ENCODE peak calls at places on chromosomes 3 and 15, in five cellular contexts. One of them, this sample, is unnamed.

GRCh38 chr15:39135989-39136388 is 444.9 kb upstream of the THBS1 start:
- DNase-seq in MM.1S: no peak
- DNase-seq in esophagus squamous epithelium: no peak
- DNase-seq in GM12864: no peak
- DNase-seq in tibial artery: no peak
- DNase-seq in this sample: no peak

GRCh38 chr15:57398336-57398735 is 22.0 kb downstream of the CGNL1 start:
- DNase-seq in MM.1S: no peak
- DNase-seq in esophagus squamous epithelium: no peak
- DNase-seq in GM12864: no peak
- DNase-seq in tibial artery: no peak
- DNase-seq in this sample: no peak

GRCh38 chr3:179949428-179949827 is 87.3 kb downstream of the PEX5L start:
- DNase-seq in MM.1S: peak; percentile 50
- DNase-seq in esophagus squamous epithelium: no peak
- DNase-seq in GM12864: no peak
- DNase-seq in tibial artery: no peak
- DNase-seq in this sample: no peak

GRCh38 chr3:128555098-128555825 is 62.3 kb upstream of the GATA2 start:
- DNase-seq in MM.1S: no peak
- DNase-seq in esophagus squamous epithelium: no peak
- DNase-seq in GM12864: no peak
- DNase-seq in tibial artery: peak; percentile 71
- DNase-seq in this sample: no peak

GRCh38 chr3:46537316-46537715 is 28.8 kb downstream of the LRRC2 start:
- DNase-seq in MM.1S: no peak
- DNase-seq in esophagus squamous epithelium: no peak
- DNase-seq in GM12864: no peak
- DNase-seq in tibial artery: no peak
- DNase-seq in this sample: no peak

GRCh38 chr3:8563146-8563545 is 61.5 kb downstream of the LMCD1 start:
- DNase-seq in MM.1S: no peak
- DNase-seq in esophagus squamous epithelium: no peak
- DNase-seq in GM12864: no peak
- DNase-seq in tibial artery: no peak
- DNase-seq in this sample: no peak

GRCh38 chr3:56815571-56815970 is 13.8 kb upstream of the ARHGEF3 start:
- DNase-seq in MM.1S: no peak
- DNase-seq in esophagus squamous epithelium: no peak
- DNase-seq in GM12864: no peak
- DNase-seq in tibial artery: no peak
- DNase-seq in this sample: no peak

GRCh38 chr15:40110866-40111550 is 2.3 kb upstream of the BMF start:
- DNase-seq in MM.1S: no peak
- DNase-seq in esophagus squamous epithelium: no peak
- DNase-seq in GM12864: no peak
- DNase-seq in tibial artery: no peak
- DNase-seq in this sample: no peak

GRCh38 chr3:41893977-41894376 is 67.9 kb downstream of the ULK4 start:
- DNase-seq in MM.1S: peak; percentile 21
- DNase-seq in esophagus squamous epithelium: no peak
- DNase-seq in GM12864: no peak
- DNase-seq in tibial artery: no peak
- DNase-seq in this sample: peak; percentile 53

GRCh38 chr3:183428140-183429023 is at the start of gene MCF2L2:
- DNase-seq in MM.1S: peak; percentile 93
- DNase-seq in esophagus squamous epithelium: no peak
- DNase-seq in GM12864: peak; percentile 7
- DNase-seq in tibial artery: peak; percentile 69
- DNase-seq in this sample: peak; percentile 64

GRCh38 chr3:186922790-186923189 is 7.5 kb upstream of the ST6GAL1 start:
- DNase-seq in MM.1S: no peak
- DNase-seq in esophagus squamous epithelium: no peak
- DNase-seq in GM12864: no peak
- DNase-seq in tibial artery: no peak
- DNase-seq in this sample: no peak

GRCh38 chr15:59828871-59829270 is 139.8 kb upstream of the BNIP2 start:
- DNase-seq in MM.1S: no peak
- DNase-seq in esophagus squamous epithelium: no peak
- DNase-seq in GM12864: no peak
- DNase-seq in tibial artery: no peak
- DNase-seq in this sample: no peak

GRCh38 chr3:119221779-119222320 is 18.8 kb downstream of the B4GALT4 start:
- DNase-seq in MM.1S: no peak
- DNase-seq in esophagus squamous epithelium: no peak
- DNase-seq in GM12864: no peak
- DNase-seq in tibial artery: no peak
- DNase-seq in this sample: no peak

GRCh38 chr3:14202874-14203520 is 24.4 kb downstream of the LSM3 start:
- DNase-seq in MM.1S: no peak
- DNase-seq in esophagus squamous epithelium: no peak
- DNase-seq in GM12864: no peak
- DNase-seq in tibial artery: no peak
- DNase-seq in this sample: no peak

GRCh38 chr3:186959029-186959624 is 28.8 kb downstream of the ST6GAL1 start:
- DNase-seq in MM.1S: no peak
- DNase-seq in esophagus squamous epithelium: no peak
- DNase-seq in GM12864: no peak
- DNase-seq in tibial artery: peak; percentile 5
- DNase-seq in this sample: no peak

DNA sequence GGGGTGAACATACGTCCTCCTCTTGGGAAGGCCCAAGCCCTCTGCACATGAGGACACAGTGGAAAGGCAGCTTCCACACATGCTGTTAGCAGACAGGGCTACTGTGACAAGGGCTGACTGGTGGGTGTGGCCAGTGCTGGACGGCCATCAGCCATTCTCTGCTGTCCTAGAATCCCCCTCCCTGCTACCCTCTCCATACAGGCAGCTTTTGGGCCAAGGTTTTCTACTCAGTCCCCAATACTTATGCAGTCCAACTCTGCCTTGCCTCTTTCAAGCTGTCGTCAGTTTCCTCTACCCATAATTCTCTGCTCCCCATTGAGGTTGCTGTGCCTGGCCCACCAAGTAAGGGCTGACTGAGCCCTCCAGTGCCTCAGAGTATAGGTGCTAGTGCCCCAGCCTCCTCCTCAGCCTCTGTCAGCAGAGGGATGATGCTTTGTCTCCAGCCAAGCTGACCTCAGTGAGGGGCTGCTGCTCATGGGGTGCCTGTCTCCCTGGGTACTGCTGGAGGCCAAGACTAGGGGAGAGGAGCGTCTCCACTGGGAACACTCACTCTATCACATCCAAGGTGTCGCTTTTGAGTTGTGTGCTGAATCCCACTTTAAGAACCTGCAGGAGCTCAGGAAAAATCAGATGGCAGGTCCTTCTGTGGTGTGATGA is 2.8 kb downstream of the LOXL1 start:
- DNase-seq in MM.1S: no peak
- DNase-seq in esophagus squamous epithelium: no peak
- DNase-seq in GM12864: no peak
- DNase-seq in tibial artery: peak; percentile 70
- DNase-seq in this sample: no peak
- H3K4me3 ChIP-seq in MM.1S: no peak overlapping the region
- H3K4me3 ChIP-seq in esophagus squamous epithelium: no peak overlapping the region
- H3K4me3 ChIP-seq in GM12864: no peak overlapping the region
- H3K4me3 ChIP-seq in tibial artery: peak overlapping the region; percentile 85
- H3K4me3 ChIP-seq in this sample: no peak overlapping the region

GRCh38 chr15:91751611-91752010 is 101.9 kb upstream of the SLCO3A1 start:
- DNase-seq in MM.1S: no peak
- DNase-seq in esophagus squamous epithelium: no peak
- DNase-seq in GM12864: no peak
- DNase-seq in tibial artery: no peak
- DNase-seq in this sample: no peak

DNA sequence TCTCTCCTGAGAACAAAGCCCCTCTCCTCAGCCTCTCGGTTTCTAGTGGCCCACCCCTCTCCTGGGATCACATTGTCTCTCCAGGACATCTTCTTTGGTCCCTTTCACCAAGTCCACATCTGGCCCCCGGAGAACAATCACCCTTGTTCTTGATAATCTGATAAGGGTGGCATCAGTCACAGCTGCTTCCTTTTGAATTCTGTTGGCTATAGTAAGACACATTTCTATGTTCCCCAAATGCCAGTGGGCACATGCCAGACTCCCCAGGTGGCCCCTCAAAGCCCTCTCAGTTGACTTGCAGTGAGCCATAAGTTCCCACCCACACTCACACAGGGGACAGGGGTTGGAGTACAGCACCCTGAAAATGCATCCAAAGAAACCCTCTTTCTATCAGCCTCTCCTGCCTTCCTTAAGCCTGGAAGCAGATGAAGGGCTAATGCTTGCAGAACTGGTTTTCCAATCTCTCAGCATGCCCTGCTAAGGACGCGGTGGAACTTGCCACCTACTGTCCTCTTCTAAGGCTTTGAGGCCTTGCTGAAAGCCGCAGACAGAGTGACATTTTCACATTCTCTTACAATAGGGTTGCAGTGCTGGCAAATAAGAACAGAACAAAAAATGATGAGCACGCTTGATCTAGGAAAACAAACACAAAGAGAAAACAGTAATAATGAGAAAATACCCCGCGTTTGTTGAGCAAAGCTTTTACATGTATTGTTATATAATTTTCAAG is 101.3 kb upstream of the SLCO3A1 start:
- DNase-seq in MM.1S: no peak
- DNase-seq in esophagus squamous epithelium: no peak
- DNase-seq in GM12864: no peak
- DNase-seq in tibial artery: no peak
- DNase-seq in this sample: no peak
- H3K4me3 ChIP-seq in MM.1S: no peak overlapping the region
- H3K4me3 ChIP-seq in esophagus squamous epithelium: no peak overlapping the region
- H3K4me3 ChIP-seq in GM12864: no peak overlapping the region
- H3K4me3 ChIP-seq in tibial artery: no peak overlapping the region
- H3K4me3 ChIP-seq in this sample: no peak overlapping the region

GRCh38 chr3:50164481-50164880 is 9.4 kb downstream of the SEMA3F start:
- DNase-seq in MM.1S: no peak
- DNase-seq in esophagus squamous epithelium: no peak
- DNase-seq in GM12864: no peak
- DNase-seq in tibial artery: no peak
- DNase-seq in this sample: no peak
- H3K4me3 ChIP-seq in MM.1S: no peak overlapping the region
- H3K4me3 ChIP-seq in esophagus squamous epithelium: peak overlapping the region; percentile 24
- H3K4me3 ChIP-seq in GM12864: no peak overlapping the region
- H3K4me3 ChIP-seq in tibial artery: no peak overlapping the region
- H3K4me3 ChIP-seq in this sample: no peak overlapping the region

DNA sequence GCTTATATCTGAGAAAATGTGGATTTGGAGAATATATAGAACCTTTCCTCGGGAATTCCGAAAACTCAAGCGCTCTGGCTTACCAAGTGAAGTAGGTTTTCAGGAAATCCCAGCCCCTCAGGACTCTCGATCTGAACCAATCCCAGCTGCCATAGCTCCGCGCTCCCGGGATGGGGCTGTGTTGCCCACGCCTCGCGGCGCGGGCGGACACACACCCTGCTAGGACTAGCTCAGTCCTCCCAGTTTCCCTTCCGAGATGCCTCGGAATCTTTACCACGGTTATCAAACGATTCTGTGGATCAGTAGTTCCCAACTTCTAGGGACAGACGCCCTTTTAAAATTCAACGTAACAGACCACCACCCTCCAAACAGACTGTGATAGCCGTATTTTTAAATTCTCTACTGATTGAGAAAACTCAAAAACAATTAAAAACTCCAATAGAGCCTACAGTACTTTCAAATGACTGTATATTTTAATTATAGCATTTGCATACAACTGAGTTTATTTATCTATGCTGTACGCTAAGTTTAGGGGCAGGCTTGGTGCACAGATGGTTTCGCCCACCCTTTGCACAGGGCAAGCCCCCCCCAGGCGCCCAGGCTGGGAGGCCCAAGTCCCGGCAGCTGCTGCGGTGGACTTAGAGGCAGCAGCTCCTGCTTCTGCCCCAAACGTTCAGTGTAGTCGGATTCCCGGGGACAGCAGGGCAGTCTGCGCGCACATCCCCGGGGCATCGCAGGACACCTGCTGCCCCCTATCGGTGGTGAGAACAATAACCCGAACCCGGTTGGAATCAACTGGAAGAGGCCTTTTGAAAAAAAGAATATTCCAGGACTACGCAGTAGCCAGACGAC is 52.3 kb downstream of the CCDC54 start:
- DNase-seq in MM.1S: peak; percentile 82
- DNase-seq in esophagus squamous epithelium: peak; percentile 10
- DNase-seq in GM12864: no peak
- DNase-seq in tibial artery: peak; percentile 89
- DNase-seq in this sample: peak; percentile 80
- H3K4me3 ChIP-seq in MM.1S: peak overlapping the region; percentile 70
- H3K4me3 ChIP-seq in esophagus squamous epithelium: peak overlapping the region; percentile 81
- H3K4me3 ChIP-seq in GM12864: no peak overlapping the region
- H3K4me3 ChIP-seq in tibial artery: peak overlapping the region; percentile 66
- H3K4me3 ChIP-seq in this sample: no peak overlapping the region

GRCh38 chr3:64264491-64265109 is 39.3 kb upstream of the PRICKLE2 start:
- DNase-seq in MM.1S: no peak
- DNase-seq in esophagus squamous epithelium: no peak
- DNase-seq in GM12864: no peak
- DNase-seq in tibial artery: no peak
- DNase-seq in this sample: no peak

GRCh38 chr3:64266983-64267382 is 41.7 kb upstream of the PRICKLE2 start:
- DNase-seq in MM.1S: no peak
- DNase-seq in esophagus squamous epithelium: no peak
- DNase-seq in GM12864: no peak
- DNase-seq in tibial artery: no peak
- DNase-seq in this sample: no peak

GRCh38 chr3:64267774-64268604 is 42.7 kb upstream of the PRICKLE2 start:
- DNase-seq in MM.1S: no peak
- DNase-seq in esophagus squamous epithelium: no peak
- DNase-seq in GM12864: no peak
- DNase-seq in tibial artery: peak; percentile 87
- DNase-seq in this sample: no peak

GRCh38 chr3:64268926-64269325 is 43.7 kb upstream of the PRICKLE2 start:
- DNase-seq in MM.1S: no peak
- DNase-seq in esophagus squamous epithelium: no peak
- DNase-seq in GM12864: no peak
- DNase-seq in tibial artery: no peak
- DNase-seq in this sample: no peak

GRCh38 chr3:64266065-64266874 is 41.0 kb upstream of the PRICKLE2 start:
- DNase-seq in MM.1S: no peak
- DNase-seq in esophagus squamous epithelium: no peak
- DNase-seq in GM12864: no peak
- DNase-seq in tibial artery: no peak
- DNase-seq in this sample: no peak
- H3K4me3 ChIP-seq in MM.1S: no peak overlapping the region
- H3K4me3 ChIP-seq in esophagus squamous epithelium: peak overlapping the region; percentile 57
- H3K4me3 ChIP-seq in GM12864: no peak overlapping the region
- H3K4me3 ChIP-seq in tibial artery: peak overlapping the region; percentile 83
- H3K4me3 ChIP-seq in this sample: no peak overlapping the region

DNA sequence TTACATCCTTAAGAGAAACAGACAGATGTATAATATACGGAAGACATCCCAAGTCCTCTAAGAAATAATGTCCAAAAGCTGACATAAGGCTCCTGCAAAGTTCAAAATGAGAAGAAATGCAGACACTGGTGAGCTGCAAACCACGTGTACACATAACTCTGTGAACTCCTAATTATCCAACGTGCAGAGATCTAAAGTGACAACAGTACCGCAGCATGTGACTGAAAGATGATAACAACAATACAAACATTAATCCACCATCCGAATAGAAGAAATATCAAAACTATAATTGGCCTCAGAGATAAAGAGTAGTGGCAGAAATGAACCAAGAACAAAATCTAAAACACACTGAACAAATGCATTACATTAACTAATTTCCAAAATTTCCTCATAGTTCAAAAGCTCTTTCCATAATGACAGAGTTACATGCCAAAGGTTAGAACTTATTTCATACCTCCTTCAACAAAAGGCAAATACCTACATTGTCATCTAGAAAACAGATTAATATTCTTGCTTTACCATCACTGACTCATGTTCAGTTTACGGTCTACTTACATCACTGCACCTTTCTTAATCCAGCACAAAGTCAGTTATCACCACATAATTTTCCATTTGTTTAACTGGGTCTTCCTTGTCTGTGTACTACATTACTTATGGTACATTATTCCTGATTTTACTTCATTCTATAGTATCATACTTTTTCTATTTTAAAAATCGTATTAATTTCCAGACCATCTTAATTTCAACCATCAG is 2.2 kb downstream of the PDCD10 start:
- DNase-seq in MM.1S: no peak
- DNase-seq in esophagus squamous epithelium: no peak
- DNase-seq in GM12864: no peak
- DNase-seq in tibial artery: no peak
- DNase-seq in this sample: no peak
- H3K4me3 ChIP-seq in MM.1S: no peak overlapping the region
- H3K4me3 ChIP-seq in esophagus squamous epithelium: no peak overlapping the region
- H3K4me3 ChIP-seq in GM12864: no peak overlapping the region
- H3K4me3 ChIP-seq in tibial artery: no peak overlapping the region
- H3K4me3 ChIP-seq in this sample: peak overlapping the region; percentile 98